ENCODE peak calls at places on chromosomes 11 and 22, in nine cellular contexts. D is heart left ventricle, S is transverse colon, U is pancreas, E is aorta, F is esophagus squamous epithelium, R is tibial artery, X is right lobe of liver, M is right atrium auricular region. A is an unnamed sample. For H3K4me1, the result is how much of the 10 kb centered on the place peaks cover.

GRCh38 chr11:2781413-2782274 is 81.8 kb upstream of the KCNQ1OT1 start:
- DNase-seq in S (peak), X (peak), E (peak), R (peak), M (peak), D (peak), F (no peak), U (peak), A (no peak)

GRCh38 chr11:65382804-65383368 is 440 bp upstream of the SLC25A45 start:
- DNase-seq in E (no peak), F (no peak), D (no peak), U (peak), X (peak), S (peak), M (no peak), R (no peak), A (peak)

GRCh38 chr11:72230764-72231365 is 6.3 kb downstream of the INPPL1 start:
- DNase-seq in M (no peak), S (no peak), X (peak), R (no peak), F (no peak), U (no peak), E (peak), D (no peak), A (no peak)

GRCh38 chr11:28649922-28650321 is 541.7 kb downstream of the METTL15 start:
- DNase-seq in S (no peak), U (no peak), R (no peak), X (no peak), M (no peak), D (no peak), E (no peak), F (no peak), A (no peak)

GRCh38 chr11:112962854-112963367 is 1.7 kb downstream of the NCAM1 start:
- DNase-seq in R (peak), E (peak), D (peak), M (no peak), X (peak), F (no peak), U (peak), S (peak), A (peak)

GRCh38 chr11:83863272-83863671 is 577.1 kb upstream of the CCDC90B start:
- DNase-seq in S (no peak), F (no peak), R (no peak), M (no peak), U (no peak), X (no peak), D (no peak), E (no peak), A (no peak)

GRCh38 chr11:67396587-67397398 is 4.9 kb downstream of the PPP1CA start:
- DNase-seq in F (no peak), U (no peak), S (no peak), X (no peak), M (no peak), D (peak), E (no peak), R (no peak), A (no peak)

GRCh38 chr11:3942956-3943497 is 87.6 kb downstream of the STIM1 start:
- DNase-seq in M (no peak), U (no peak), S (no peak), X (no peak), R (no peak), F (no peak), E (no peak), D (no peak), A (no peak)

GRCh38 chr11:125062931-125063428 is at the start of gene SLC37A2:
- DNase-seq in U (peak), D (peak), X (peak), F (no peak), R (peak), S (peak), E (peak), M (peak), A (peak)

GRCh38 chr11:110857885-110858555 is 145.8 kb upstream of the ARHGAP20 start:
- DNase-seq in F (no peak), D (no peak), R (peak), S (peak), E (no peak), U (no peak), X (no peak), M (no peak), A (no peak)

GRCh38 chr11:76339217-76339616 is 41.7 kb downstream of the THAP12 start:
- DNase-seq in E (no peak), U (no peak), D (no peak), M (peak), R (peak), F (no peak), X (no peak), S (peak), A (peak)

GRCh38 chr22:46036558-46037408 is 59.8 kb upstream of the WNT7B start:
- DNase-seq in F (no peak), U (peak), S (peak), R (peak), D (no peak), E (peak), X (peak), M (no peak), A (no peak)

GRCh38 chr11:8577791-8578581 is 16.0 kb downstream of the STK33 start:
- DNase-seq in S (no peak), D (no peak), X (no peak), R (no peak), E (no peak), F (no peak), U (no peak), M (no peak), A (no peak)

GRCh38 chr22:45142376-45142775 is 21.3 kb upstream of the NUP50 start:
- DNase-seq in E (no peak), R (no peak), X (no peak), S (no peak), U (no peak), M (no peak), D (no peak), F (no peak), A (no peak)

GRCh38 chr11:110379936-110380335 is 49.8 kb upstream of the FDX1 start:
- DNase-seq in U (no peak), R (no peak), M (no peak), S (no peak), F (no peak), E (no peak), X (no peak), D (no peak), A (no peak)

GRCh38 chr22:21758465-21758864 is 22.9 kb upstream of the YPEL1 start:
- DNase-seq in R (no peak), S (no peak), X (no peak), U (no peak), F (no peak), M (no peak), E (peak), D (no peak), A (no peak)

GRCh38 chr11:66459138-66459778 is 7.4 kb upstream of the PELI3 start:
- DNase-seq in M (no peak), X (no peak), F (no peak), D (no peak), E (no peak), S (no peak), U (no peak), R (no peak), A (no peak)

GRCh38 chr11:61124574-61125309 is 22.5 kb downstream of the CD5 start:
- DNase-seq in S (no peak), M (no peak), R (no peak), U (no peak), E (no peak), X (no peak), F (no peak), D (no peak), A (no peak)

GRCh38 chr11:70109006-70109405 is 30.9 kb downstream of the ANO1 start:
- DNase-seq in U (no peak), D (no peak), E (no peak), R (no peak), M (no peak), F (no peak), X (no peak), S (no peak), A (no peak)

GRCh38 chr11:120966840-120967239 is 57.1 kb upstream of the TBCEL start:
- DNase-seq in E (no peak), M (no peak), R (no peak), D (no peak), S (no peak), X (no peak), U (no peak), F (no peak), A (no peak)

GRCh38 chr11:94885133-94885532 is 88.2 kb downstream of the CWC15 start:
- DNase-seq in R (no peak), F (no peak), D (no peak), M (no peak), E (no peak), S (no peak), U (no peak), X (no peak), A (no peak)

GRCh38 chr11:15697437-15698236 is 582.9 kb downstream of the INSC start:
- DNase-seq in U (no peak), R (no peak), M (no peak), X (no peak), S (no peak), F (no peak), D (no peak), E (no peak), A (no peak)

GRCh38 chr11:15698855-15699254 is 584.1 kb downstream of the INSC start:
- DNase-seq in U (no peak), S (no peak), X (no peak), E (no peak), F (no peak), M (no peak), D (no peak), R (no peak), A (no peak)

GRCh38 chr11:15696069-15696468 is 581.3 kb downstream of the INSC start:
- DNase-seq in D (no peak), M (no peak), R (no peak), X (no peak), E (no peak), F (no peak), S (no peak), U (no peak), A (no peak)

GRCh38 chr11:15692739-15693138 is 578.0 kb downstream of the INSC start:
- DNase-seq in X (no peak), F (no peak), E (no peak), S (no peak), M (no peak), U (no peak), R (no peak), D (no peak), A (no peak)

GRCh38 chr11:15695096-15695721 is 580.5 kb downstream of the INSC start:
- DNase-seq in D (no peak), S (no peak), F (no peak), M (no peak), R (no peak), E (no peak), U (no peak), X (no peak), A (no peak)
- H3K4me3 ChIP-seq in D (no peak), S (no peak), F (no peak), M (no peak), R (no peak), E (no peak), U (no peak), X (no peak), A (no peak)

GRCh38 chr22:49725516-49725915 is 102.2 kb downstream of the BRD1 start:
- DNase-seq in R (no peak), U (no peak), D (no peak), M (peak), F (no peak), S (no peak), E (no peak), X (no peak), A (no peak)
- H3K4me1 ChIP-seq in R (under half), U (under half), D (under half), M (under half), F (under half), S (under half), E (under half), X (under half), A (under half)

DNA sequence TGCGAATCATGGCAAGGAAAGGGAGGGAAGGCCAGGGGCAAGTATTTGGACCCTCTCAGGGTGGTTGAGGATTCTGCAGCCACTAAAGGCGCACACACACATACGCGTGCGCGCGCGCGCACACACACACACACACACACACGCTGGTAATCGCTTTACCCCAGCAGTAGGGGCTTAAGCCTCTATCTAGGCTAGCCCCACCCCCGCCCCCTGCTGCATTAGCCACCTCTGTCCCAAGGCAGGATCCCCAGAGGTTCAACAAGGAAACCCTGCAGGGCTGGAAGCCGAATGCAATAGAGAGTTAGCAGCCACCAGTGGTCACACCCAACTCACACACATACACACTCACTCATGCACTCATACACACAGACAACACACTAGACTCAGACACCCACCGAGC is 28.6 kb upstream of the ELFN2 start:
- DNase-seq in S (no peak), F (no peak), E (no peak), X (no peak), M (no peak), D (no peak), R (no peak), U (no peak), A (no peak)
- H3K27ac ChIP-seq in S (no peak), F (no peak), E (no peak), X (no peak), M (no peak), D (no peak), R (no peak), U (no peak), A (no peak)

DNA sequence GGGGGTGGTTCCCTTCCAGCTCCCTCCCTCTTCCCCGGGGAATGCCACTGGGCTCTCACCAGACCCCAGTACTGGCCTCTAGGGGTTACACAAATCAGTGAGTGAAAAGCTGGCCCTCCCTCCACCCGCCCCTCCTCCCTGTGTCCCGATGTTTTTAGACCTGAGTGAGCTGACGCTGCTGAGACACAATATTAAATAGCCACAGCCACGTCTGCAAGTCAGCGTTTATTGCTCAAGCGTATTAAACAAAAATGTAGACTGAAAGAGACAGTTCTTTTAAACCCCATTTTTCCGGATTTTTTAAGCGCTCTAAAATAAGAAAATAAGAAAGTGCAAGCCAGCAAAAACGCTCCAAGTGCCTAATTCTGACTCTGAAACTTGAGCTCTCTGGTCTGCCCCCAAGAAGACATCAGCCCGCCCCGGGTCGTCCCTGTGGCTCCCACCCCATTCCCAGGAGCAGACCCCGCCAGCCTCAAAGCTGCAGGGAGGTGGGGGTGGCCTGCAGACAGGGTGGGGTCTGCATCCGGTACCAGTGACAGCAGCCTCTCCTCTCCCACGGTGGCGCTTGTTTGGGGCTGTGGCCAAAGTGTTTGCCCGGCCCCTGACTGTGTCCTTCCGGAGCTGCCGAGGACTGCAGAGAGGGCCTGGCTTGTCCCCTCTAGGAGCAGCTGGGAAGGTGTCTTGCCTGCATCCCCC is 1.2 kb upstream of the TTLL8 start:
- DNase-seq in E (no peak), M (no peak), S (no peak), R (no peak), U (no peak), F (no peak), X (no peak), D (no peak), A (no peak)
- H3K4me3 ChIP-seq in E (no peak), M (peak), S (no peak), R (no peak), U (no peak), F (peak), X (no peak), D (no peak), A (no peak)